ENCODE peak calls at places on chromosomes 5 and 9, in six cellular contexts. One of them, this sample, is unnamed.

GRCh38 chr9:14213504-14213903 is 100.4 kb downstream of the NFIB start:
- DNase-seq in Caco-2: no peak
- DNase-seq in cardiac fibroblast: no peak
- DNase-seq in A549: peak
- DNase-seq in dorsolateral prefrontal cortex: no peak
- DNase-seq in thyroid gland: no peak
- DNase-seq in this sample: no peak

GRCh38 chr5:68898961-68899471 is 194.8 kb upstream of the SLC30A5 start:
- DNase-seq in Caco-2: no peak
- DNase-seq in cardiac fibroblast: peak
- DNase-seq in A549: no peak
- DNase-seq in dorsolateral prefrontal cortex: no peak
- DNase-seq in thyroid gland: no peak
- DNase-seq in this sample: peak

GRCh38 chr5:104370523-104370922 is 807.9 kb upstream of the NUDT12 start:
- DNase-seq in Caco-2: no peak
- DNase-seq in cardiac fibroblast: no peak
- DNase-seq in A549: no peak
- DNase-seq in dorsolateral prefrontal cortex: no peak
- DNase-seq in thyroid gland: no peak
- DNase-seq in this sample: peak

GRCh38 chr9:18124760-18125159 is 349.2 kb upstream of the ADAMTSL1 start:
- DNase-seq in Caco-2: no peak
- DNase-seq in cardiac fibroblast: peak
- DNase-seq in A549: no peak
- DNase-seq in dorsolateral prefrontal cortex: no peak
- DNase-seq in thyroid gland: no peak
- DNase-seq in this sample: no peak

GRCh38 chr5:174354571-174354970 is 309.1 kb downstream of the NSG2 start:
- DNase-seq in Caco-2: no peak
- DNase-seq in cardiac fibroblast: peak
- DNase-seq in A549: no peak
- DNase-seq in dorsolateral prefrontal cortex: no peak
- DNase-seq in thyroid gland: no peak
- DNase-seq in this sample: no peak

GRCh38 chr9:110329676-110330235 is 7.9 kb downstream of the TXNDC8 start:
- DNase-seq in Caco-2: no peak
- DNase-seq in cardiac fibroblast: no peak
- DNase-seq in A549: no peak
- DNase-seq in dorsolateral prefrontal cortex: no peak
- DNase-seq in thyroid gland: no peak
- DNase-seq in this sample: no peak

GRCh38 chr5:84693256-84693655 is 308.6 kb upstream of the EDIL3 start:
- DNase-seq in Caco-2: no peak
- DNase-seq in cardiac fibroblast: no peak
- DNase-seq in A549: no peak
- DNase-seq in dorsolateral prefrontal cortex: no peak
- DNase-seq in thyroid gland: no peak
- DNase-seq in this sample: no peak

GRCh38 chr9:106648799-106649198 is 214.2 kb upstream of the ZNF462 start:
- DNase-seq in Caco-2: no peak
- DNase-seq in cardiac fibroblast: peak
- DNase-seq in A549: no peak
- DNase-seq in dorsolateral prefrontal cortex: no peak
- DNase-seq in thyroid gland: no peak
- DNase-seq in this sample: peak

GRCh38 chr5:135207866-135208265 is 173.8 kb upstream of the PITX1 start:
- DNase-seq in Caco-2: no peak
- DNase-seq in cardiac fibroblast: no peak
- DNase-seq in A549: no peak
- DNase-seq in dorsolateral prefrontal cortex: no peak
- DNase-seq in thyroid gland: no peak
- DNase-seq in this sample: no peak

GRCh38 chr5:56569576-56569975 is 245.8 kb upstream of the MAP3K1 start:
- DNase-seq in Caco-2: no peak
- DNase-seq in cardiac fibroblast: peak
- DNase-seq in A549: no peak
- DNase-seq in dorsolateral prefrontal cortex: no peak
- DNase-seq in thyroid gland: no peak
- DNase-seq in this sample: peak

GRCh38 chr9:132166599-132166998 is 4.7 kb downstream of the NTNG2 start:
- DNase-seq in Caco-2: no peak
- DNase-seq in cardiac fibroblast: no peak
- DNase-seq in A549: peak
- DNase-seq in dorsolateral prefrontal cortex: no peak
- DNase-seq in thyroid gland: no peak
- DNase-seq in this sample: peak

GRCh38 chr5:174741352-174741751 is 17.0 kb downstream of the MSX2 start:
- DNase-seq in Caco-2: no peak
- DNase-seq in cardiac fibroblast: no peak
- DNase-seq in A549: no peak
- DNase-seq in dorsolateral prefrontal cortex: no peak
- DNase-seq in thyroid gland: no peak
- DNase-seq in this sample: no peak

GRCh38 chr9:20307662-20308061 is 314.6 kb downstream of the MLLT3 start:
- DNase-seq in Caco-2: no peak
- DNase-seq in cardiac fibroblast: no peak
- DNase-seq in A549: no peak
- DNase-seq in dorsolateral prefrontal cortex: no peak
- DNase-seq in thyroid gland: no peak
- DNase-seq in this sample: no peak

GRCh38 chr5:176619203-176619568 is 9.2 kb upstream of the GPRIN1 start:
- DNase-seq in Caco-2: peak
- DNase-seq in cardiac fibroblast: peak
- DNase-seq in A549: peak
- DNase-seq in dorsolateral prefrontal cortex: peak
- DNase-seq in thyroid gland: peak
- DNase-seq in this sample: peak

GRCh38 chr9:122120672-122121071 is 27.6 kb upstream of the TTLL11 start:
- DNase-seq in Caco-2: no peak
- DNase-seq in cardiac fibroblast: no peak
- DNase-seq in A549: no peak
- DNase-seq in dorsolateral prefrontal cortex: no peak
- DNase-seq in thyroid gland: no peak
- DNase-seq in this sample: no peak

GRCh38 chr5:179530069-179530998 is 20.0 kb upstream of the RUFY1 start:
- DNase-seq in Caco-2: no peak
- DNase-seq in cardiac fibroblast: peak
- DNase-seq in A549: peak
- DNase-seq in dorsolateral prefrontal cortex: peak
- DNase-seq in thyroid gland: peak
- DNase-seq in this sample: no peak

GRCh38 chr5:132812949-132813598 is at the start of gene SOWAHA:
- DNase-seq in Caco-2: peak
- DNase-seq in cardiac fibroblast: peak
- DNase-seq in A549: no peak
- DNase-seq in dorsolateral prefrontal cortex: peak
- DNase-seq in thyroid gland: peak
- DNase-seq in this sample: no peak

GRCh38 chr9:115198018-115198417 is 80.1 kb upstream of the TNC start:
- DNase-seq in Caco-2: no peak
- DNase-seq in cardiac fibroblast: peak
- DNase-seq in A549: no peak
- DNase-seq in dorsolateral prefrontal cortex: no peak
- DNase-seq in thyroid gland: no peak
- DNase-seq in this sample: peak

GRCh38 chr5:175800656-175801081 is 70.7 kb upstream of the CPLX2 start:
- DNase-seq in Caco-2: no peak
- DNase-seq in cardiac fibroblast: peak
- DNase-seq in A549: peak
- DNase-seq in dorsolateral prefrontal cortex: no peak
- DNase-seq in thyroid gland: no peak
- DNase-seq in this sample: peak

GRCh38 chr5:73296772-73297171 is 123.8 kb downstream of the TMEM174 start:
- DNase-seq in Caco-2: no peak
- DNase-seq in cardiac fibroblast: peak
- DNase-seq in A549: no peak
- DNase-seq in dorsolateral prefrontal cortex: no peak
- DNase-seq in thyroid gland: no peak
- DNase-seq in this sample: no peak

GRCh38 chr9:112546149-112547012 is 59.8 kb downstream of the KIAA1958 start:
- DNase-seq in Caco-2: no peak
- DNase-seq in cardiac fibroblast: peak
- DNase-seq in A549: no peak
- DNase-seq in dorsolateral prefrontal cortex: no peak
- DNase-seq in thyroid gland: no peak
- DNase-seq in this sample: peak

GRCh38 chr9:101027733-101028345 is 688 bp upstream of the PLPPR1 start:
- DNase-seq in Caco-2: no peak
- DNase-seq in cardiac fibroblast: no peak
- DNase-seq in A549: no peak
- DNase-seq in dorsolateral prefrontal cortex: no peak
- DNase-seq in thyroid gland: no peak
- DNase-seq in this sample: no peak

GRCh38 chr5:73812962-73813588 is 187.1 kb downstream of the ARHGEF28 start:
- DNase-seq in Caco-2: peak
- DNase-seq in cardiac fibroblast: no peak
- DNase-seq in A549: peak
- DNase-seq in dorsolateral prefrontal cortex: no peak
- DNase-seq in thyroid gland: peak
- DNase-seq in this sample: peak

GRCh38 chr5:127077346-127077745 is 4.0 kb upstream of the C5orf63 start:
- DNase-seq in Caco-2: no peak
- DNase-seq in cardiac fibroblast: no peak
- DNase-seq in A549: no peak
- DNase-seq in dorsolateral prefrontal cortex: no peak
- DNase-seq in thyroid gland: no peak
- DNase-seq in this sample: no peak

GRCh38 chr5:54404568-54404967 is 50.9 kb upstream of the HSPB3 start:
- DNase-seq in Caco-2: no peak
- DNase-seq in cardiac fibroblast: no peak
- DNase-seq in A549: no peak
- DNase-seq in dorsolateral prefrontal cortex: no peak
- DNase-seq in thyroid gland: no peak
- DNase-seq in this sample: peak

DNA sequence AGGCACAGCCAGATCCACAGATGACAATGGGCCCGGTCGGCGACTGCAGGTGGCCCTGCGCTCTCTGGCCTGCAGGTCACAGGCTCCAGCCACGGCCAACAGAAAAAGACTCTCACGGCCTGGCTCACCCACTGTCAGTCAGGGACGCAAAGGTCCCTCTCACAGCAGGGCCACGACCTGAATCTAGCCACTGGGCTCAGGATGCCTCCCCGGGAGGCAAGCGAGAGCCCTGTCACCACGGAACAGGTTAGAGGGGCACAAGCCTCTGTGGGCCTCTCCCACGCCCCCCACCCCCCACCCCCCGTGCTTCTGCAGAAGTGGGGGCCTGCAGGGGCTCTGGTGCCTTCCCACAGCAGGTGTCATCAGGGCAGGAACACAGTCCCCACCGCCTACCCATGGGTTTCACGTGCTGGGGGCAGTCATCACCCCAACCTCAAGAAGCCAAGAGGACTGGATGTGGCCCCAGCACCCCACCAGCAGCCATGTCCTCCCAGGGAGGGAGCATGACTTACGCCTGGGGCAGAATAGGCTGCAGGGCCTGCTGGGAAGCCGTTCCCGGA is 17.3 kb upstream of the EGFL7 start:
- DNase-seq in Caco-2: peak
- DNase-seq in cardiac fibroblast: no peak
- DNase-seq in A549: no peak
- DNase-seq in dorsolateral prefrontal cortex: no peak
- DNase-seq in thyroid gland: no peak
- DNase-seq in this sample: no peak
- TF ChIP-seq CTCF in Caco-2: no peak
- TF ChIP-seq CTCF in cardiac fibroblast: no peak
- TF ChIP-seq CTCF in A549: no peak
- TF ChIP-seq CTCF in dorsolateral prefrontal cortex: no peak
- TF ChIP-seq CTCF in thyroid gland: no peak
- TF ChIP-seq CTCF in this sample: no peak

GRCh38 chr9:128125575-128126354 is 1.8 kb downstream of the PTGES2 start:
- DNase-seq in Caco-2: no peak
- DNase-seq in cardiac fibroblast: no peak
- DNase-seq in A549: no peak
- DNase-seq in dorsolateral prefrontal cortex: no peak
- DNase-seq in thyroid gland: no peak
- DNase-seq in this sample: no peak
- H3K4me3 ChIP-seq in Caco-2: no peak
- H3K4me3 ChIP-seq in cardiac fibroblast: no peak
- H3K4me3 ChIP-seq in A549: peak
- H3K4me3 ChIP-seq in dorsolateral prefrontal cortex: peak
- H3K4me3 ChIP-seq in thyroid gland: no peak
- H3K4me3 ChIP-seq in this sample: peak

GRCh38 chr9:77022783-77023440 is 3.5 kb downstream of the FOXB2 start:
- DNase-seq in Caco-2: no peak
- DNase-seq in cardiac fibroblast: no peak
- DNase-seq in A549: no peak
- DNase-seq in dorsolateral prefrontal cortex: no peak
- DNase-seq in thyroid gland: no peak
- DNase-seq in this sample: no peak
- TF ChIP-seq CTCF in Caco-2: no peak
- TF ChIP-seq CTCF in cardiac fibroblast: no peak
- TF ChIP-seq CTCF in A549: no peak
- TF ChIP-seq CTCF in dorsolateral prefrontal cortex: no peak
- TF ChIP-seq CTCF in thyroid gland: no peak
- TF ChIP-seq CTCF in this sample: no peak

GRCh38 chr9:96138616-96139015 is 163.4 kb downstream of the HSD17B3 start:
- DNase-seq in Caco-2: no peak
- DNase-seq in cardiac fibroblast: no peak
- DNase-seq in A549: no peak
- DNase-seq in dorsolateral prefrontal cortex: no peak
- DNase-seq in thyroid gland: peak
- DNase-seq in this sample: no peak

GRCh38 chr9:96137666-96138429 is 164.1 kb downstream of the HSD17B3 start:
- DNase-seq in Caco-2: no peak
- DNase-seq in cardiac fibroblast: peak
- DNase-seq in A549: no peak
- DNase-seq in dorsolateral prefrontal cortex: no peak
- DNase-seq in thyroid gland: no peak
- DNase-seq in this sample: no peak

GRCh38 chr9:96135904-96136303 is 166.1 kb downstream of the HSD17B3 start:
- DNase-seq in Caco-2: no peak
- DNase-seq in cardiac fibroblast: no peak
- DNase-seq in A549: no peak
- DNase-seq in dorsolateral prefrontal cortex: no peak
- DNase-seq in thyroid gland: no peak
- DNase-seq in this sample: no peak

GRCh38 chr9:96135071-96135825 is 166.7 kb downstream of the HSD17B3 start:
- DNase-seq in Caco-2: no peak
- DNase-seq in cardiac fibroblast: peak
- DNase-seq in A549: no peak
- DNase-seq in dorsolateral prefrontal cortex: no peak
- DNase-seq in thyroid gland: no peak
- DNase-seq in this sample: no peak

GRCh38 chr9:96136992-96137665 is 164.8 kb downstream of the HSD17B3 start:
- DNase-seq in Caco-2: no peak
- DNase-seq in cardiac fibroblast: peak
- DNase-seq in A549: no peak
- DNase-seq in dorsolateral prefrontal cortex: peak
- DNase-seq in thyroid gland: peak
- DNase-seq in this sample: no peak
- H3K4me3 ChIP-seq in Caco-2: no peak
- H3K4me3 ChIP-seq in cardiac fibroblast: no peak
- H3K4me3 ChIP-seq in A549: no peak
- H3K4me3 ChIP-seq in dorsolateral prefrontal cortex: no peak
- H3K4me3 ChIP-seq in thyroid gland: no peak
- H3K4me3 ChIP-seq in this sample: no peak

GRCh38 chr5:137672001-137672400 is 63.9 kb downstream of the KLHL3 start:
- DNase-seq in Caco-2: no peak
- DNase-seq in cardiac fibroblast: no peak
- DNase-seq in A549: no peak
- DNase-seq in dorsolateral prefrontal cortex: no peak
- DNase-seq in thyroid gland: peak
- DNase-seq in this sample: no peak
- TF ChIP-seq CTCF in Caco-2: no peak
- TF ChIP-seq CTCF in cardiac fibroblast: no peak
- TF ChIP-seq CTCF in A549: no peak
- TF ChIP-seq CTCF in dorsolateral prefrontal cortex: no peak
- TF ChIP-seq CTCF in thyroid gland: no peak
- TF ChIP-seq CTCF in this sample: no peak

This sample was measured in epithelial cell of esophagus.